ENCODE peak calls at places on chromosomes 4 and X, in nine cellular contexts. M is activated CD4-positive, alpha-beta T cell treated with anti-CD3 and anti-CD28 coated beads, Interleukin-2, amount 50 U/mL, for 1 hour; F is globus pallidus; R is smooth muscle cell of the brain vasculature; H is substantia nigra; N is renal cortical epithelial cell; P is uterus; Q is NCI-H446; T is naive B cell. D is an unnamed sample.
A peak's percentile ranks its signal among the peaks of the same experiment; 100 is the strongest.

GRCh38 chr4:574346-575161 is 1.5 kb downstream of the TMEM271 start:
- DNase-seq in M (no peak), F (no peak), R (no peak), H (no peak), N (no peak), P (no peak), Q (no peak), T (no peak), D (no peak)

GRCh38 chr4:174037049-174037448 is 246.4 kb downstream of the FBXO8 start:
- DNase-seq in M (no peak), F (no peak), R (no peak), H (no peak), N (no peak), P (no peak), Q (no peak), T (no peak), D (no peak)

GRCh38 chr4:185587444-185588161 is 52.3 kb upstream of the PDLIM3 start:
- DNase-seq in M (peak; percentile 68), F (no peak), R (no peak), H (no peak), N (no peak), P (no peak), Q (no peak), T (peak; percentile 81), D (peak; percentile 55)

GRCh38 chrX:8684201-8684600 is 47.7 kb downstream of the ANOS1 start:
- DNase-seq in M (no peak), F (no peak), R (no peak), H (no peak), N (peak; percentile 0), P (no peak), Q (no peak), T (no peak), D (no peak)

GRCh38 chr4:42464550-42465124 is 67.3 kb downstream of the SHISA3 start:
- DNase-seq in M (no peak), F (no peak), R (no peak), H (no peak), N (peak; percentile 25), P (no peak), Q (no peak), T (no peak), D (no peak)

GRCh38 chr4:53019485-53020382 is 157.6 kb downstream of the RASL11B start:
- DNase-seq in M (no peak), F (no peak), R (no peak), H (no peak), N (peak; percentile 69), P (peak; percentile 28), Q (no peak), T (no peak), D (no peak)

GRCh38 chr4:152352645-152353116 is 183.2 kb downstream of the FBXW7 start:
- DNase-seq in M (no peak), F (peak; percentile 62), R (peak; percentile 90), H (no peak), N (peak; percentile 98), P (peak; percentile 70), Q (peak; percentile 90), T (peak; percentile 30), D (peak; percentile 6)

GRCh38 chr4:165700855-165701254 is 172.2 kb upstream of the TLL1 start:
- DNase-seq in M (no peak), F (no peak), R (no peak), H (no peak), N (no peak), P (no peak), Q (no peak), T (no peak), D (no peak)

GRCh38 chr4:171101845-171102244 is 711.4 kb upstream of the GALNTL6 start:
- DNase-seq in M (no peak), F (no peak), R (no peak), H (no peak), N (peak; percentile 7), P (no peak), Q (no peak), T (no peak), D (no peak)

GRCh38 chrX:114611018-114611619 is 27.2 kb downstream of the HTR2C start:
- DNase-seq in M (no peak), F (peak; percentile 3), R (peak; percentile 12), H (no peak), N (peak; percentile 21), P (no peak), Q (peak; percentile 35), T (peak; percentile 19), D (peak; percentile 44)

GRCh38 chrX:71111851-71112468 is 583 bp upstream of the IL2RG start:
- DNase-seq in M (peak; percentile 33), F (no peak), R (no peak), H (no peak), N (no peak), P (no peak), Q (no peak), T (no peak), D (no peak)

GRCh38 chrX:119887721-119888425 is 7.8 kb upstream of the AKAP14 start:
- DNase-seq in M (peak; percentile 47), F (peak; percentile 20), R (no peak), H (peak; percentile 1), N (peak; percentile 16), P (peak; percentile 37), Q (peak; percentile 55), T (peak; percentile 45), D (peak; percentile 49)